ENCODE peak calls at places on chromosome 15, in five cellular contexts. M is DND-41, Z is psoas muscle, U is fibroblast of lung, J is BJ. O is an unnamed sample.

GRCh38 chr15:39022532-39023305 is 458.1 kb upstream of the RASGRP1 start:
- DNase-seq in J (no peak), Z (no peak), U (no peak), M (no peak), O (no peak)

GRCh38 chr15:38652998-38653397 is 88.4 kb upstream of the RASGRP1 start:
- DNase-seq in J (no peak), U (no peak), Z (no peak), M (peak; percentile 88), O (peak; percentile 59)

GRCh38 chr15:50824507-50824906 is 59.0 kb upstream of the SPPL2A start:
- DNase-seq in Z (no peak), U (peak; percentile 50), M (no peak), J (no peak), O (no peak)

GRCh38 chr15:80404719-80405553 is 754 bp downstream of the ARNT2 start:
- DNase-seq in Z (peak; percentile 59), U (no peak), M (no peak), J (no peak), O (no peak)

GRCh38 chr15:98904466-98905048 is 103.0 kb downstream of the PGPEP1L start:
- DNase-seq in U (peak; percentile 71), J (no peak), M (peak; percentile 47), Z (no peak), O (peak; percentile 39)

GRCh38 chr15:62254137-62254934 is 89.3 kb upstream of the C2CD4B start:
- DNase-seq in Z (peak; percentile 77), M (peak; percentile 84), U (peak; percentile 55), J (no peak), O (peak; percentile 71)

GRCh38 chr15:31271224-31271635 is 55.4 kb upstream of the KLF13 start:
- DNase-seq in Z (peak; percentile 28), U (no peak), J (no peak), M (no peak), O (no peak)

GRCh38 chr15:73781038-73781925 is 28.1 kb upstream of the INSYN1 start:
- DNase-seq in J (no peak), Z (no peak), U (peak; percentile 4), M (no peak), O (peak; percentile 2)

GRCh38 chr15:78507831-78508160 is 419 bp downstream of the HYKK start:
- DNase-seq in M (no peak), J (no peak), Z (no peak), U (no peak), O (no peak)

GRCh38 chr15:43370310-43370974 is 401 bp downstream of the ZSCAN29 start:
- DNase-seq in J (no peak), M (no peak), Z (peak; percentile 45), U (peak; percentile 36), O (no peak)

GRCh38 chr15:101019351-101019750 is 100.2 kb downstream of the LRRK1 start:
- DNase-seq in M (no peak), J (no peak), Z (no peak), U (no peak), O (no peak)

GRCh38 chr15:71137138-71137518 is 21.9 kb downstream of the THSD4 start:
- DNase-seq in J (no peak), Z (no peak), M (no peak), U (no peak), O (no peak)

GRCh38 chr15:57306305-57306943 is 69.9 kb upstream of the CGNL1 start:
- DNase-seq in M (peak; percentile 78), U (peak; percentile 65), J (no peak), Z (peak; percentile 94), O (peak; percentile 81)

GRCh38 chr15:36449084-36449661 is 130.3 kb upstream of the CDIN1 start:
- DNase-seq in U (peak; percentile 10), Z (no peak), M (no peak), J (no peak), O (no peak)

GRCh38 chr15:63940956-63941620 is 105.2 kb downstream of the DAPK2 start:
- DNase-seq in M (no peak), U (no peak), J (no peak), Z (no peak), O (no peak)

GRCh38 chr15:32718822-32719716 is 1.3 kb downstream of the GREM1 start:
- DNase-seq in U (peak; percentile 26), J (no peak), Z (no peak), M (no peak), O (no peak)

GRCh38 chr15:85723960-85724945 is 70.5 kb downstream of the KLHL25 start:
- DNase-seq in M (no peak), Z (no peak), U (no peak), J (no peak), O (no peak)

GRCh38 chr15:99421172-99421656 is 144.6 kb upstream of the MEF2A start:
- DNase-seq in Z (no peak), J (no peak), U (peak; percentile 68), M (no peak), O (no peak)

GRCh38 chr15:62515696-62516395 is 350.8 kb upstream of the C2CD4B start:
- DNase-seq in J (no peak), M (no peak), Z (peak; percentile 69), U (no peak), O (no peak)

GRCh38 chr15:31317033-31317979 is 9.3 kb upstream of the KLF13 start:
- DNase-seq in U (no peak), J (no peak), Z (no peak), M (no peak), O (no peak)

GRCh38 chr15:99433026-99433756 is 132.6 kb upstream of the MEF2A start:
- DNase-seq in J (no peak), U (no peak), Z (peak; percentile 59), M (no peak), O (no peak)

GRCh38 chr15:70741107-70741511 is 22.2 kb downstream of the UACA start:
- DNase-seq in Z (peak; percentile 74), J (no peak), M (no peak), U (peak; percentile 94), O (no peak)

GRCh38 chr15:33852570-33852969 is 115.7 kb upstream of the CHRM5 start:
- DNase-seq in J (no peak), U (peak; percentile 29), Z (no peak), M (no peak), O (no peak)

GRCh38 chr15:52438047-52438446 is 90.6 kb downstream of the MYO5A start:
- DNase-seq in M (no peak), Z (no peak), U (no peak), J (no peak), O (no peak)

GRCh38 chr15:86139828-86140227 is 60.2 kb downstream of the AGBL1 start:
- DNase-seq in Z (no peak), M (peak; percentile 7), U (no peak), J (no peak), O (peak; percentile 37)

GRCh38 chr15:61715082-61715481 is 345.2 kb downstream of the VPS13C start:
- DNase-seq in J (no peak), M (no peak), Z (no peak), U (peak; percentile 64), O (no peak)

GRCh38 chr15:39016706-39017105 is 452.1 kb upstream of the RASGRP1 start:
- DNase-seq in M (no peak), Z (no peak), J (no peak), U (peak; percentile 51), O (no peak)

GRCh38 chr15:75232826-75233503 is 25.2 kb upstream of the GOLGA6C start:
- DNase-seq in U (no peak), J (no peak), Z (peak; percentile 30), M (no peak), O (no peak)

GRCh38 chr15:94234300-94234699 is 2.9 kb downstream of the MCTP2 start:
- DNase-seq in U (peak; percentile 14), Z (no peak), M (no peak), J (no peak), O (no peak)

GRCh38 chr15:80679805-80680175 is 15.3 kb upstream of the ABHD17C start:
- DNase-seq in Z (no peak), U (no peak), M (no peak), J (no peak), O (no peak)

GRCh38 chr15:36827824-36828223 is 248.4 kb downstream of the CDIN1 start:
- DNase-seq in M (no peak), U (no peak), J (no peak), Z (no peak), O (no peak)

GRCh38 chr15:83971967-83972366 is 263.6 kb upstream of the GOLGA6L4 start:
- DNase-seq in Z (no peak), U (no peak), J (no peak), M (no peak), O (no peak)

GRCh38 chr15:99729920-99730319 is 3.3 kb downstream of the LYSMD4 start:
- DNase-seq in Z (no peak), J (no peak), M (peak; percentile 36), U (peak; percentile 80), O (peak; percentile 47)

DNA sequence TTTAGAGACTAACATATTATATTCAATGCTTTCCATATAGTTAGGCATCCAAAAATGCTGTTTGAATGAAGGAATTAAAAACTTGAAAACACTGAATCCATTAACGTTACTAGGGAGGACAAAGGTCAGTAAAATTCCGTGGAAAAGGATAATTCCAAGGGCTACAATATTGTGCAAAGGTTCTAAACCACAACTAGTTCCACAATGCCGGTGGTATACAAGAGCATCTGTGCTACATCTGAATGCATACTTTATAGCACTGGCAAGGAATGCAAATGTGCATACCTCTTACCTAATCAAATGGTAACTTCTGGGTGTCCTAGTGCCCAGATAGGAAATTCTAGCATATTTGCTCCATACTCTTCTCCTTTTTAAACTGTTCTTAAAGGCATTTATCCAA is 2.2 kb downstream of the ICE2 start:
- DNase-seq in J (no peak), M (no peak), Z (no peak), U (no peak), O (no peak)
- H3K4me3 ChIP-seq in J (no peak overlapping the region), M (peak overlapping the region; percentile 92), Z (peak overlapping the region; percentile 89), U (no peak overlapping the region), O (peak overlapping the region; percentile 77)

DNA sequence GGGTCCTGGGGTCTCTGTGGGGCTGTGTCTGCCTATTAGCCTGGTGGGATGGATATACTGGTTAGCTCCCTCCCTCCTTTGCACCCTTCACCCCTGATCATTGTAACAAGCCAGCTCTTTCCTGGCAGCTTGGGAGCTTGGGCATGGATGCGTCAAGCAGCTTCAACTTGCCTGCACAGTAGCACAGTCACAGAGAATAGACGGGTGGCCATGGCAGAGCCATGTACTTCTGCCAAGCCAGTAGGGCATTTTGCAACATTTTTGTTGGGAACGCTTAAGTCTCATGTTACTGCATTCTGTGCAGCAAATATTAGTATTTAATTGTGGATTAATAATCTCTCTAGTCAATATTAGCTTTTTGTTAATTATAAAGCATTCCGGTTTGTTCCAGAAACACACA is 65.3 kb downstream of the SMAD6 start:
- DNase-seq in M (no peak), Z (peak; percentile 8), U (no peak), J (no peak), O (no peak)
- H3K4me3 ChIP-seq in M (no peak overlapping the region), Z (no peak overlapping the region), U (no peak overlapping the region), J (no peak overlapping the region), O (no peak overlapping the region)

GRCh38 chr15:82805994-82806406 is at the start of gene FSD2:
- DNase-seq in M (no peak), U (no peak), J (no peak), Z (peak; percentile 87), O (peak; percentile 89)
- H3K4me3 ChIP-seq in M (no peak within 1 kb of the TSS), U (no peak within 1 kb of the TSS), J (no peak within 1 kb of the TSS), Z (peak within 1 kb of the TSS; percentile 68), O (peak within 1 kb of the TSS; percentile 95)

GRCh38 chr15:76991741-76992645 is 2.9 kb upstream of the PSTPIP1 start:
- DNase-seq in U (no peak), M (no peak), J (no peak), Z (no peak), O (no peak)

GRCh38 chr15:76994496-76994895 is 430 bp upstream of the PSTPIP1 start:
- DNase-seq in M (no peak), U (no peak), J (no peak), Z (no peak), O (no peak)

GRCh38 chr15:76993114-76993715 is 1.7 kb upstream of the PSTPIP1 start:
- DNase-seq in M (no peak), Z (no peak), J (no peak), U (no peak), O (no peak)

GRCh38 chr15:76994971-76995945 is at the start of gene PSTPIP1:
- DNase-seq in Z (no peak), M (peak; percentile 70), U (no peak), J (no peak), O (peak; percentile 62)

GRCh38 chr15:76994001-76994400 is 925 bp upstream of the PSTPIP1 start:
- DNase-seq in M (no peak), Z (no peak), J (no peak), U (no peak), O (no peak)
- H3K4me3 ChIP-seq in M (no peak overlapping the region), Z (no peak overlapping the region), J (no peak overlapping the region), U (no peak overlapping the region), O (no peak overlapping the region)